ENCODE peak calls at places on chromosomes 12 and 14, in seven cellular contexts. N, O, S, G, R, B and E are unnamed samples. For H3K4me1, the result is how much of the 10 kb centered on the place peaks cover.

GRCh38 chr12:50394469-50395029 is 1.9 kb downstream of the FAM186A start:
- DNase-seq in N (no peak), O (no peak), S (no peak), G (no peak), R (no peak), B (no peak), E (no peak)

GRCh38 chr12:25069221-25069620 is 120.3 kb upstream of the BCAT1 start:
- DNase-seq in N (no peak), O (no peak), S (no peak), G (no peak), R (no peak), B (no peak), E (no peak)

GRCh38 chr12:106039242-106039641 is 99.5 kb downstream of the NUAK1 start:
- DNase-seq in N (no peak), O (no peak), S (no peak), G (peak), R (no peak), B (no peak), E (no peak)

GRCh38 chr12:65649126-65649525 is 175.2 kb upstream of the HMGA2 start:
- DNase-seq in N (no peak), O (no peak), S (no peak), G (no peak), R (peak), B (no peak), E (peak)

GRCh38 chr14:99451234-99451633 is 29.4 kb downstream of the SETD3 start:
- DNase-seq in N (no peak), O (no peak), S (no peak), G (no peak), R (no peak), B (no peak), E (no peak)

GRCh38 chr12:79555006-79555925 is 135.5 kb downstream of the PAWR start:
- DNase-seq in N (no peak), O (no peak), S (peak), G (no peak), R (peak), B (no peak), E (no peak)

GRCh38 chr12:53048033-53048779 is 1.7 kb upstream of the TNS2 start:
- DNase-seq in N (peak), O (no peak), S (no peak), G (peak), R (peak), B (no peak), E (peak)

GRCh38 chr14:26522985-26523384 is 74.8 kb downstream of the NOVA1 start:
- DNase-seq in N (no peak), O (no peak), S (no peak), G (no peak), R (no peak), B (no peak), E (no peak)

GRCh38 chr14:77025744-77026165 is 2.8 kb downstream of the IRF2BPL start:
- DNase-seq in N (no peak), O (no peak), S (no peak), G (no peak), R (no peak), B (no peak), E (no peak)

GRCh38 chr14:96098309-96098998 is 59.3 kb downstream of the C14orf132 start:
- DNase-seq in N (no peak), O (no peak), S (peak), G (no peak), R (peak), B (peak), E (peak)

GRCh38 chr14:100994757-100995156 is 91.2 kb upstream of the RTL1 start:
- DNase-seq in N (no peak), O (no peak), S (no peak), G (no peak), R (no peak), B (no peak), E (no peak)

GRCh38 chr14:46344327-46344937 is 307.1 kb downstream of the RPL10L start:
- DNase-seq in N (no peak), O (no peak), S (peak), G (no peak), R (peak), B (no peak), E (no peak)

GRCh38 chr12:211142-211465 is 2.9 kb downstream of the SLC6A12 start:
- DNase-seq in N (no peak), O (no peak), S (no peak), G (no peak), R (peak), B (no peak), E (no peak)

GRCh38 chr14:35368139-35368460 is 36.4 kb downstream of the NFKBIA start:
- DNase-seq in N (no peak), O (no peak), S (no peak), G (no peak), R (no peak), B (no peak), E (no peak)

GRCh38 chr14:70330596-70330995 is 28.9 kb downstream of the COX16 start:
- DNase-seq in N (no peak), O (no peak), S (no peak), G (no peak), R (no peak), B (no peak), E (no peak)

GRCh38 chr12:132489602-132490239 is at the start of gene FBRSL1:
- DNase-seq in N (peak), O (peak), S (peak), G (peak), R (peak), B (peak), E (peak)

GRCh38 chr14:102949062-102949800 is 26.8 kb downstream of the AMN start:
- DNase-seq in N (no peak), O (no peak), S (no peak), G (no peak), R (no peak), B (no peak), E (peak)

GRCh38 chr14:90827919-90828610 is 11.8 kb upstream of the TTC7B start:
- DNase-seq in N (peak), O (peak), S (peak), G (peak), R (peak), B (peak), E (peak)

GRCh38 chr14:90829677-90830076 is 13.4 kb upstream of the TTC7B start:
- DNase-seq in N (no peak), O (peak), S (no peak), G (no peak), R (no peak), B (no peak), E (no peak)

GRCh38 chr14:90831821-90832220 is 15.6 kb upstream of the TTC7B start:
- DNase-seq in N (no peak), O (peak), S (no peak), G (no peak), R (no peak), B (no peak), E (no peak)

GRCh38 chr14:90830931-90831701 is 14.9 kb upstream of the TTC7B start:
- DNase-seq in N (no peak), O (peak), S (no peak), G (no peak), R (no peak), B (no peak), E (no peak)

GRCh38 chr14:90828642-90829487 is 12.6 kb upstream of the TTC7B start:
- DNase-seq in N (no peak), O (peak), S (no peak), G (no peak), R (peak), B (no peak), E (no peak)
- H3K4me3 ChIP-seq in N (peak), O (peak), S (no peak), G (peak), R (no peak), B (no peak), E (peak)

DNA sequence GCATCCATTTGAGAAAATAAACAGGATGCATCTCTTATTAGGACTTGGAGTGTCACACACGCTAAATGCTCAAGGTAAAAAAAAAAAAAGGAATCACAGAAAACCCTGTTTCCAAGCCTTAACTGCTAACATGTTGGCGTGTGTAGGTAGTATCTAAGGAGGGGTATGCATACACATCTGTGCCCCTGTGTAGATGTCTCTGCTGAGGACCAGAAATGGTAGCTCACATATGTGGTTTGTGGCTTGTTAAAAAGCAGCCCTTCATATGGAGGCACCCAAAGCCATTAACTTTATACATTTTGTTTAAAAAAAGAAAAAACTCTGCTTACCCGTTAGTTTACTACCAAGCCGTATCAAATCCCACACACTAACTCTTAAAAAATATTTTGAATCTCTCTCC is 314.1 kb downstream of the SNAPC1 start:
- DNase-seq in N (no peak), O (no peak), S (no peak), G (no peak), R (no peak), B (no peak), E (no peak)
- H3K4me1 ChIP-seq in N (under half), O (under half), S (under half), G (under half), R (under half), B (under half), E (under half)

DNA sequence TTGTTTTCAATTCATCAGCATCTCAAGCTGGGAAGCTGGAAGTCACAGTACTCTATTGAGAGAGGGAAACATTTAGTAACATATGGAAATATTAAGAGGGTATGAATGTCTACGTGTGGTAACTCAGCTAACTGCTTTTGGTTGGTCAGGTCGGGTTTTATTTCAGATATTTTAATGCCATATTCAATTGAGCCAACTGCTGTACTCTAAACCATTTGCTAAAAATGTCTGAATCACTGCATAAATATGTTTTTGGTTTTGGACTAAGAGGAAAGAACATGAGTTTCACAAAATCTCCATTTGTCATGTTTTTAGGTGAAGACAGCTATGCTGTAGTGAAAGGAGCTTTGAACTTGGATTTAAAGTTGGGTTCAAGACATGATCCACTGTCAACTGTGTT is 18.9 kb upstream of the PPFIBP1 start:
- DNase-seq in N (no peak), O (no peak), S (no peak), G (no peak), R (no peak), B (no peak), E (no peak)
- H3K4me3 ChIP-seq in N (no peak), O (no peak), S (no peak), G (no peak), R (no peak), B (no peak), E (no peak)

GRCh38 chr12:54415223-54415929 is 3.7 kb downstream of the ITGA5 start:
- DNase-seq in N (no peak), O (no peak), S (no peak), G (no peak), R (no peak), B (no peak), E (no peak)
- H3K4me1 ChIP-seq in N (under half), O (half or more), S (under half), G (half or more), R (under half), B (under half), E (under half)

DNA sequence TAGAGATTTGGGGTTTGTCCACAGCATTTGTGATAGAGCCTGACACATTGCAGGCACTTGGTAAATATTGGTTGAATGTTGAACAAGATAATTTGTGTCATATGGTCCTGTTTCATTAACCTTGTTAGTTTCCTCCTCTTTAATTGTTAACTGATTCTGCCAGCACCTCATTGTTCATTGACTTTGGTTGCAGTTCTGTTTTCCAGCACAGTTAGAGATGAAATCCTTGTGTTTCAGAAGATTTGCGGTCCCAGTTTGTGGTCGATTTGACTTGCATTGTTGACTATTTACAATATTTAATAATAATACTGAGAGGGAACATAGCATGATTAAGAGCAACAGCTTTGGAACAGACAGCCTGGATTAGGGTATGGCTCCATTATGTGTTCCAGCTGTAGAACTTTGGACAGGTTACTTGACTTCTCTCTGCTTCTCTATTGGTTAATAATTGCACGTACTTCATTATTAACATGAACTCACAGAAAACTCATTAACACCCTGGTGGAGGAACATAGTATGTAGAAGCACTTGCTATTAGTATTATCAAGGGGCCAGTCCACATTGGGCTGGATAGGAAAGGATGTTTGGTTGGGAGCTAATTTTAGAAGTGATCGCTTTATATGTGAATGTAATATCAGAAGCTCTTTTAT is 8.7 kb downstream of the DRAM1 start:
- DNase-seq in N (no peak), O (no peak), S (no peak), G (no peak), R (no peak), B (no peak), E (no peak)
- H3K4me3 ChIP-seq in N (no peak), O (no peak), S (no peak), G (no peak), R (no peak), B (no peak), E (no peak)

GRCh38 chr14:93326196-93326595 is 6.6 kb downstream of the BTBD7 start:
- DNase-seq in N (no peak), O (no peak), S (no peak), G (no peak), R (no peak), B (no peak), E (no peak)
- H3K4me1 ChIP-seq in N (under half), O (under half), S (under half), G (half or more), R (under half), B (under half), E (under half)

GRCh38 chr12:121092034-121092433 is 40.6 kb upstream of the P2RX7 start:
- DNase-seq in N (no peak), O (no peak), S (no peak), G (no peak), R (no peak), B (no peak), E (no peak)

GRCh38 chr12:121095544-121096198 is 37.0 kb upstream of the P2RX7 start:
- DNase-seq in N (peak), O (peak), S (peak), G (peak), R (peak), B (peak), E (peak)

GRCh38 chr12:121099779-121100178 is 32.9 kb upstream of the P2RX7 start:
- DNase-seq in N (no peak), O (no peak), S (no peak), G (no peak), R (no peak), B (no peak), E (no peak)

GRCh38 chr12:121093487-121093891 is 39.2 kb upstream of the P2RX7 start:
- DNase-seq in N (no peak), O (no peak), S (no peak), G (no peak), R (no peak), B (no peak), E (no peak)

DNA sequence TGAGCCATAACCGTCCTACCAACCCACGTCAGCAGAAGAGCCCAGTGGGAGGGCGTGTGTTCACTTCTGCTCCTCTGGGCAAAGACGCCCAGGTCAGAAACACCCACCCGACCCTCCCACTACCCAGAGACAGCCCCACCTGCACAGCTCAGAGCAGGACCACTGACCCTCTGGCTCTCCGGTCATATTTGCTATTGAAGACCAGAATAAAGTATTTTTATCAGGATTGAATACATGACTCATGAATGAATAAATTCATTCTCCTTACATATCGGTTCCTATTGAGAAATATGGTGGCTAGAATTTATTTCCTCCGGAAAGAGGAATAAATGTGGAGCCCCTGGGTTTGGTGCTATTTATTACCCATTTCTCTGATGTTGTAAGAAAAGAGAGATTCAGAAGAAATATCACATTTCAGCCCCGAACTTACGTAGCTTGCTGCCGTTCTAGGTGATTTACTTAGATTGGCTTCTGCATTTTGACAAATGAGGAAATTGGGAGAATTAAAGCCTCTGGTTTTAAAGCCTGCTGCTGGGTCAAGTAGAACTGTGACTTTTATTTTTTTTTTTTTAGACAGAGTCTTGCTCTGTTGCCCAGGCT is 36.4 kb upstream of the P2RX7 start:
- DNase-seq in N (no peak), O (no peak), S (no peak), G (no peak), R (no peak), B (no peak), E (no peak)
- H3K4me3 ChIP-seq in N (no peak), O (no peak), S (peak), G (peak), R (no peak), B (no peak), E (no peak)